ENCODE peak calls at places on chromosomes 1 and 21, in four cellular contexts. One of them, this sample, is unnamed.

GRCh38 chr1:238252033-238252802 is 361.5 kb upstream of the ZP4 start:
- DNase-seq in cardiac muscle cell: peak; percentile 28
- DNase-seq in HCT116: no peak
- DNase-seq in CD8-positive, alpha-beta T cell: peak; percentile 16
- DNase-seq in this sample: peak; percentile 91

GRCh38 chr1:33268927-33269610 is 12.8 kb downstream of the ZNF362 start:
- DNase-seq in CD8-positive, alpha-beta T cell: no peak
- DNase-seq in cardiac muscle cell: no peak
- DNase-seq in HCT116: no peak
- DNase-seq in this sample: no peak

GRCh38 chr1:113326976-113327375 is 63.3 kb upstream of the MAGI3 start:
- DNase-seq in cardiac muscle cell: no peak
- DNase-seq in CD8-positive, alpha-beta T cell: no peak
- DNase-seq in HCT116: no peak
- DNase-seq in this sample: no peak

GRCh38 chr1:216898801-216899200 is 175.6 kb upstream of the ESRRG start:
- DNase-seq in cardiac muscle cell: no peak
- DNase-seq in CD8-positive, alpha-beta T cell: no peak
- DNase-seq in HCT116: no peak
- DNase-seq in this sample: no peak

GRCh38 chr1:167258858-167259257 is 38.2 kb downstream of the POU2F1 start:
- DNase-seq in HCT116: no peak
- DNase-seq in cardiac muscle cell: no peak
- DNase-seq in CD8-positive, alpha-beta T cell: no peak
- DNase-seq in this sample: no peak

GRCh38 chr1:3053986-3054385 is 15.0 kb upstream of the PRDM16 start:
- DNase-seq in HCT116: no peak
- DNase-seq in cardiac muscle cell: no peak
- DNase-seq in CD8-positive, alpha-beta T cell: no peak
- DNase-seq in this sample: peak; percentile 13

GRCh38 chr21:34833465-34833864 is 164.7 kb downstream of the CLIC6 start:
- DNase-seq in cardiac muscle cell: peak; percentile 42
- DNase-seq in HCT116: no peak
- DNase-seq in CD8-positive, alpha-beta T cell: no peak
- DNase-seq in this sample: no peak

GRCh38 chr1:205528887-205529825 is 24.7 kb downstream of the CDK18 start:
- DNase-seq in CD8-positive, alpha-beta T cell: peak; percentile 85
- DNase-seq in HCT116: peak; percentile 19
- DNase-seq in cardiac muscle cell: peak; percentile 78
- DNase-seq in this sample: peak; percentile 98

GRCh38 chr1:98870959-98871903 is 133.4 kb downstream of the PLPPR5 start:
- DNase-seq in HCT116: no peak
- DNase-seq in CD8-positive, alpha-beta T cell: peak; percentile 40
- DNase-seq in cardiac muscle cell: no peak
- DNase-seq in this sample: no peak

GRCh38 chr1:116972676-116973035 is 28.9 kb upstream of the CD101 start:
- DNase-seq in cardiac muscle cell: no peak
- DNase-seq in CD8-positive, alpha-beta T cell: no peak
- DNase-seq in HCT116: no peak
- DNase-seq in this sample: no peak
- H3K27ac ChIP-seq in cardiac muscle cell: no peak overlapping the region
- H3K27ac ChIP-seq in CD8-positive, alpha-beta T cell: no peak overlapping the region
- H3K27ac ChIP-seq in HCT116: no peak overlapping the region
- H3K27ac ChIP-seq in this sample: no peak overlapping the region

GRCh38 chr1:67573481-67573880 is 111.5 kb upstream of the GADD45A start:
- DNase-seq in cardiac muscle cell: no peak
- DNase-seq in HCT116: no peak
- DNase-seq in CD8-positive, alpha-beta T cell: no peak
- DNase-seq in this sample: no peak
- H3K4me1 ChIP-seq in cardiac muscle cell: no peaks in the 10 kb centered on the region
- H3K4me1 ChIP-seq in HCT116: peaks cover 12% of the 10 kb centered on the region
- H3K4me1 ChIP-seq in CD8-positive, alpha-beta T cell: no peaks in the 10 kb centered on the region
- H3K4me1 ChIP-seq in this sample: peaks cover 19% of the 10 kb centered on the region

DNA sequence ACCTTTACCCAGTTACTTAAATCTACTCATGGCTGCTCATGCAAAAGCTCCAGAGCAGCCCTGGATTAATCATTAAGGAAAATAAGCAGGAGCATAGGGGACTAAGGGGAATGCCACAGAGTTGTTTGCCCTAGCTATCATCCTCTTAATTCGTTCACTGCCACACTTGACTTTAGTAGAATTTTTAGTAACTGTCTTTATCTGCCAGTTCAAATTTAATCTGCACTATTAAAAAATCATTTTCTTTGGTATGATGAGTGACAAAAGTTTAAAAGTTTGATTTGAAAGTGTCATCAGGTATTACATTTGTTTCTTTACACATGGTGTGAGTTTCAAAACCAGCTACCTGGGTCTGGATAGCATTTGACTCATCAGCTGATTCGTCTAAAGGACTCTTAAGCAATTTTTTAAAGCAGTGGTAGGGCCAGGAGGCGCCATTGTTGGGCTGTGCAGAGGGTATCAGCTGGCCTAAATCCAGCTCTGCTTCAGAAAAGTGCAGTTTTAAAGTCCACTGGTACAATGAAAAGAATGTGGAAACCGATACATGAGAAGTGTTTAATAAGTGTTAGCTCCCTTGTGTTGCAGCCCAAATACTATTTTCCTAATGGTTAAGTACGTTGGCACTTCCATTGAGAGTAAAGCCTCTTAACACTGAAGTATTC is 69.9 kb upstream of the DR1 start:
- DNase-seq in CD8-positive, alpha-beta T cell: no peak
- DNase-seq in HCT116: no peak
- DNase-seq in cardiac muscle cell: no peak
- DNase-seq in this sample: no peak
- H3K4me3 ChIP-seq in CD8-positive, alpha-beta T cell: no peak overlapping the region
- H3K4me3 ChIP-seq in HCT116: no peak overlapping the region
- H3K4me3 ChIP-seq in cardiac muscle cell: no peak overlapping the region
- H3K4me3 ChIP-seq in this sample: peak overlapping the region; percentile 67

GRCh38 chr1:62687903-62688686 is at the start of gene DOCK7:
- DNase-seq in CD8-positive, alpha-beta T cell: peak; percentile 39
- DNase-seq in cardiac muscle cell: peak; percentile 88
- DNase-seq in HCT116: peak; percentile 53
- DNase-seq in this sample: peak; percentile 95

GRCh38 chr1:62687421-62687902 is 724 bp downstream of the DOCK7 start:
- DNase-seq in HCT116: no peak
- DNase-seq in CD8-positive, alpha-beta T cell: peak; percentile 21
- DNase-seq in cardiac muscle cell: peak; percentile 47
- DNase-seq in this sample: peak; percentile 79

GRCh38 chr1:62685431-62685859 is 2.7 kb downstream of the DOCK7 start:
- DNase-seq in CD8-positive, alpha-beta T cell: no peak
- DNase-seq in cardiac muscle cell: no peak
- DNase-seq in HCT116: no peak
- DNase-seq in this sample: no peak

GRCh38 chr1:62686822-62687221 is 1.4 kb downstream of the DOCK7 start:
- DNase-seq in cardiac muscle cell: no peak
- DNase-seq in CD8-positive, alpha-beta T cell: no peak
- DNase-seq in HCT116: no peak
- DNase-seq in this sample: no peak

GRCh38 chr1:62682531-62682930 is 5.7 kb downstream of the DOCK7 start:
- DNase-seq in CD8-positive, alpha-beta T cell: no peak
- DNase-seq in HCT116: no peak
- DNase-seq in cardiac muscle cell: peak; percentile 27
- DNase-seq in this sample: no peak
- H3K27ac ChIP-seq in CD8-positive, alpha-beta T cell: no peak overlapping the region
- H3K27ac ChIP-seq in HCT116: no peak overlapping the region
- H3K27ac ChIP-seq in cardiac muscle cell: no peak overlapping the region
- H3K27ac ChIP-seq in this sample: no peak overlapping the region

DNA sequence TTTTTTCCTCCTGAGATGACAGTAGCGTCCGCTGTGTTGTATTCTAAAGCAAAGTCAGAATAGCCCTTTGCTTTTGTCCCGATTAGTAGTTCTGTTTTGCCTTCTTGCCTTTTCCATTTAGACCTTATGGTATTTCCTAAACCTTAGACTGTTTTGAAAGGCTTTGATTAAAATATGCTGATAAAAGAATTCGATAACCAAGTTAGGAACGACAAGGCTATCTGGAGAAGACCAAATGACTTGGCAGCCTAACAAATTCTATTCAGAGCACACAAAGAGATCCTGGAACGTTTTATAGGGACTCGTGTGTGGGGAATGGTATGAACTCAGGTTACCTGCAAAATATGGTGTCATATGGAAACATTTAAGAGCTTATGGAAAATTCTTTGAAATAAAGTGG is 42.9 kb downstream of the NFIA start:
- DNase-seq in cardiac muscle cell: no peak
- DNase-seq in CD8-positive, alpha-beta T cell: no peak
- DNase-seq in HCT116: no peak
- DNase-seq in this sample: no peak
- H3K4me1 ChIP-seq in cardiac muscle cell: peaks cover 6% of the 10 kb centered on the region
- H3K4me1 ChIP-seq in CD8-positive, alpha-beta T cell: no peaks in the 10 kb centered on the region
- H3K4me1 ChIP-seq in HCT116: no peaks in the 10 kb centered on the region
- H3K4me1 ChIP-seq in this sample: no peaks in the 10 kb centered on the region

GRCh38 chr21:44708213-44708865 is 3.0 kb downstream of the TSPEAR start:
- DNase-seq in cardiac muscle cell: no peak
- DNase-seq in CD8-positive, alpha-beta T cell: peak; percentile 8
- DNase-seq in HCT116: no peak
- DNase-seq in this sample: peak; percentile 73

GRCh38 chr21:44703731-44704635 is 7.0 kb downstream of the KRTAP10-12 start:
- DNase-seq in cardiac muscle cell: no peak
- DNase-seq in HCT116: no peak
- DNase-seq in CD8-positive, alpha-beta T cell: peak; percentile 6
- DNase-seq in this sample: peak; percentile 68

GRCh38 chr21:44706706-44707615 is 4.4 kb downstream of the TSPEAR start:
- DNase-seq in cardiac muscle cell: no peak
- DNase-seq in CD8-positive, alpha-beta T cell: peak; percentile 5
- DNase-seq in HCT116: no peak
- DNase-seq in this sample: peak; percentile 74

GRCh38 chr21:44704636-44705001 is 6.8 kb downstream of the TSPEAR start:
- DNase-seq in HCT116: no peak
- DNase-seq in cardiac muscle cell: no peak
- DNase-seq in CD8-positive, alpha-beta T cell: no peak
- DNase-seq in this sample: peak; percentile 86

DNA sequence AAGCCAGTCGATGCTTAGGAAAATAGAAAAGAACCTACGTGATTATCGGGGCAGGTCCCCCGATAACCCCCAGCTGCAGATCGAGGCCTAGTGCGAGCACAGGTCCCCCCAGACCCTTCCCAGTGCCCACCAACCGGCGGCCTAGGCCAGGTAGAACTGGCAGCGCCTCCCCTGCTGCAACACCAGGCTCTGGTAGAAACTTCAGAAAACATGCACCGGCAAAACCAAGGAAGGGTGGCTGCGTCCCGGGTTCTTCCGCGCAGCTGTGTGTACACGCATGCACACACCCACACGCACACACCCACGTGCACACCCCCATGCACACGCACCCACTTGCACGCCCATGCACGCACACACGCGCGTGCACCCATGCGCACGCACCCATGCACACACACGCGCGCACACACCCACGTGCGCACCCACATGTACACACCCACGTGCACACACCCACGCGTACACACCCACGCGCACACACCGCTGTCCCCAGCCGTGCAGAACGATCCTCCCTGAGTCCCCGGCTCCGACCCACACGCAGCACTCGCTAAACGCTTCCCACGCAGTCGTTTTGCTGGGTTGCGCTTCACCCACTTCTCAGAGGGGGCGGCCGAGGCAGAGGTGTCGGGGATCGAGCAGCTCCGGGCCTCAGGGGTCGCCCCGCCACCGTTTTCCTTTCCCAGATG is 5.2 kb downstream of the TSPEAR start:
- DNase-seq in cardiac muscle cell: no peak
- DNase-seq in CD8-positive, alpha-beta T cell: peak; percentile 7
- DNase-seq in HCT116: no peak
- DNase-seq in this sample: peak; percentile 76
- H3K4me3 ChIP-seq in cardiac muscle cell: no peak overlapping the region
- H3K4me3 ChIP-seq in CD8-positive, alpha-beta T cell: no peak overlapping the region
- H3K4me3 ChIP-seq in HCT116: no peak overlapping the region
- H3K4me3 ChIP-seq in this sample: peak overlapping the region; percentile 29

GRCh38 chr1:201713093-201713810 is 115.7 kb upstream of the IPO9 start:
- DNase-seq in CD8-positive, alpha-beta T cell: no peak
- DNase-seq in HCT116: peak; percentile 93
- DNase-seq in cardiac muscle cell: peak; percentile 100
- DNase-seq in this sample: peak; percentile 77
- H3K27ac ChIP-seq in CD8-positive, alpha-beta T cell: no peak overlapping the region
- H3K27ac ChIP-seq in HCT116: peak overlapping the region; percentile 98
- H3K27ac ChIP-seq in cardiac muscle cell: peak overlapping the region; percentile 74
- H3K27ac ChIP-seq in this sample: peak overlapping the region; percentile 16

GRCh38 chr1:207030522-207031009 is 2.0 kb downstream of the C1orf116 start:
- DNase-seq in CD8-positive, alpha-beta T cell: no peak
- DNase-seq in HCT116: no peak
- DNase-seq in cardiac muscle cell: no peak
- DNase-seq in this sample: no peak

GRCh38 chr1:207031016-207031415 is 1.5 kb downstream of the C1orf116 start:
- DNase-seq in CD8-positive, alpha-beta T cell: no peak
- DNase-seq in HCT116: no peak
- DNase-seq in cardiac muscle cell: no peak
- DNase-seq in this sample: no peak

GRCh38 chr1:207031632-207032258 is 811 bp downstream of the C1orf116 start:
- DNase-seq in cardiac muscle cell: no peak
- DNase-seq in HCT116: no peak
- DNase-seq in CD8-positive, alpha-beta T cell: no peak
- DNase-seq in this sample: no peak

GRCh38 chr1:207028884-207029283 is 3.7 kb downstream of the C1orf116 start:
- DNase-seq in CD8-positive, alpha-beta T cell: no peak
- DNase-seq in cardiac muscle cell: no peak
- DNase-seq in HCT116: no peak
- DNase-seq in this sample: no peak

DNA sequence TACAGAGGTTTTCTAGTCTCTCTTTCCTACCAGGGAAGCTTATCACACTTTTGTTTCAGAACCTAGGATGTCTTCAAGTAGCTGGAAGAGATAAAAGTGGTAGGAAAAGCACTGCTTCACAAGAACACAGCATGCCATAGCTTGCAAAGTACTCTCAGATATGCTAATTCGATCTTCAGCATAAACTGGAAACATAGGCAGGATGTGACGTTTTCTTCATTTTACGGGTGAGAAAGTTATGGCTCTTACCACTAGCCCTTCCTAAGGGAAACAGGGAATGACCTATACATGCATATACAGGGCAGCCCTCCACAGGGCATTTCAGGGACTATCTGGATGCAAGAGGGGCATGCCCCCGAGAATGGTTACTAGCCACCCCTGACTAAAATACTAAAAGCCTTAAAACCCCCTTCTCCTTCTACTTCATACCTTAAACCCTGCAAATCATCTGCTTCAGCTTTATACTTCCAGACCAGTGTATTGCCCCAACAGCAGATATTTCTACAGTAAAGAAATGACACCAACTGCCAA is 2.5 kb downstream of the C1orf116 start:
- DNase-seq in HCT116: no peak
- DNase-seq in cardiac muscle cell: no peak
- DNase-seq in CD8-positive, alpha-beta T cell: no peak
- DNase-seq in this sample: no peak
- H3K4me1 ChIP-seq in HCT116: peaks cover 100% of the 10 kb centered on the region
- H3K4me1 ChIP-seq in cardiac muscle cell: peaks cover 33% of the 10 kb centered on the region
- H3K4me1 ChIP-seq in CD8-positive, alpha-beta T cell: no peaks in the 10 kb centered on the region
- H3K4me1 ChIP-seq in this sample: peaks cover 29% of the 10 kb centered on the region

GRCh38 chr1:78223417-78224215 is 177.8 kb downstream of the GIPC2 start:
- DNase-seq in cardiac muscle cell: peak; percentile 49
- DNase-seq in CD8-positive, alpha-beta T cell: no peak
- DNase-seq in HCT116: no peak
- DNase-seq in this sample: no peak
- H3K4me3 ChIP-seq in cardiac muscle cell: no peak overlapping the region
- H3K4me3 ChIP-seq in CD8-positive, alpha-beta T cell: no peak overlapping the region
- H3K4me3 ChIP-seq in HCT116: no peak overlapping the region
- H3K4me3 ChIP-seq in this sample: no peak overlapping the region

This sample was measured in endodermal cell.